ENCODE peak calls at places on chromosome 22, in six cellular contexts. One of them, this sample, is unnamed.

GRCh38 chr22:38404419-38404818 is 50.6 kb downstream of the KCNJ4 start:
- DNase-seq in kidney tubule cell: no peak
- DNase-seq in activated CD4-positive, alpha-beta T cell treated with anti-CD3 and anti-CD28 coated beads for 24 hours: no peak
- DNase-seq in LoVo: no peak
- DNase-seq in foreskin fibroblast: no peak
- DNase-seq in effector memory CD8-positive, alpha-beta T cell: no peak
- DNase-seq in this sample: no peak

GRCh38 chr22:23181763-23182288 is 1.5 kb downstream of the BCR start:
- DNase-seq in effector memory CD8-positive, alpha-beta T cell: no peak
- DNase-seq in kidney tubule cell: no peak
- DNase-seq in LoVo: no peak
- DNase-seq in activated CD4-positive, alpha-beta T cell treated with anti-CD3 and anti-CD28 coated beads for 24 hours: no peak
- DNase-seq in foreskin fibroblast: no peak
- DNase-seq in this sample: no peak

GRCh38 chr22:47851586-47851985 is 1089.1 kb downstream of the TBC1D22A start:
- DNase-seq in LoVo: no peak
- DNase-seq in activated CD4-positive, alpha-beta T cell treated with anti-CD3 and anti-CD28 coated beads for 24 hours: no peak
- DNase-seq in foreskin fibroblast: no peak
- DNase-seq in kidney tubule cell: no peak
- DNase-seq in effector memory CD8-positive, alpha-beta T cell: no peak
- DNase-seq in this sample: no peak

GRCh38 chr22:46286941-46287872 is 9.5 kb upstream of the GTSE1 start:
- DNase-seq in foreskin fibroblast: no peak
- DNase-seq in effector memory CD8-positive, alpha-beta T cell: no peak
- DNase-seq in activated CD4-positive, alpha-beta T cell treated with anti-CD3 and anti-CD28 coated beads for 24 hours: no peak
- DNase-seq in LoVo: no peak
- DNase-seq in kidney tubule cell: no peak
- DNase-seq in this sample: no peak

GRCh38 chr22:30883586-30884145 is 84.9 kb downstream of the MORC2 start:
- DNase-seq in effector memory CD8-positive, alpha-beta T cell: no peak
- DNase-seq in kidney tubule cell: no peak
- DNase-seq in activated CD4-positive, alpha-beta T cell treated with anti-CD3 and anti-CD28 coated beads for 24 hours: no peak
- DNase-seq in foreskin fibroblast: no peak
- DNase-seq in LoVo: no peak
- DNase-seq in this sample: no peak

GRCh38 chr22:27554106-27554814 is 247.3 kb downstream of the MN1 start:
- DNase-seq in effector memory CD8-positive, alpha-beta T cell: no peak
- DNase-seq in activated CD4-positive, alpha-beta T cell treated with anti-CD3 and anti-CD28 coated beads for 24 hours: no peak
- DNase-seq in kidney tubule cell: no peak
- DNase-seq in LoVo: no peak
- DNase-seq in foreskin fibroblast: peak; percentile 61
- DNase-seq in this sample: no peak

GRCh38 chr22:33083212-33083611 is 25.0 kb upstream of the SYN3 start:
- DNase-seq in kidney tubule cell: peak; percentile 31
- DNase-seq in effector memory CD8-positive, alpha-beta T cell: no peak
- DNase-seq in activated CD4-positive, alpha-beta T cell treated with anti-CD3 and anti-CD28 coated beads for 24 hours: no peak
- DNase-seq in foreskin fibroblast: no peak
- DNase-seq in LoVo: no peak
- DNase-seq in this sample: peak; percentile 36

GRCh38 chr22:49815641-49816071 is 12.0 kb downstream of the BRD1 start:
- DNase-seq in effector memory CD8-positive, alpha-beta T cell: no peak
- DNase-seq in kidney tubule cell: peak; percentile 87
- DNase-seq in LoVo: no peak
- DNase-seq in foreskin fibroblast: no peak
- DNase-seq in activated CD4-positive, alpha-beta T cell treated with anti-CD3 and anti-CD28 coated beads for 24 hours: no peak
- DNase-seq in this sample: no peak

GRCh38 chr22:39456262-39457046 is at the start of gene MGAT3:
- DNase-seq in effector memory CD8-positive, alpha-beta T cell: no peak
- DNase-seq in activated CD4-positive, alpha-beta T cell treated with anti-CD3 and anti-CD28 coated beads for 24 hours: no peak
- DNase-seq in foreskin fibroblast: no peak
- DNase-seq in LoVo: no peak
- DNase-seq in kidney tubule cell: no peak
- DNase-seq in this sample: no peak

GRCh38 chr22:33389927-33390326 is 331.7 kb upstream of the SYN3 start:
- DNase-seq in foreskin fibroblast: no peak
- DNase-seq in LoVo: no peak
- DNase-seq in activated CD4-positive, alpha-beta T cell treated with anti-CD3 and anti-CD28 coated beads for 24 hours: no peak
- DNase-seq in effector memory CD8-positive, alpha-beta T cell: no peak
- DNase-seq in kidney tubule cell: peak; percentile 31
- DNase-seq in this sample: no peak

GRCh38 chr22:26852176-26852575 is 194.8 kb downstream of the MIAT start:
- DNase-seq in kidney tubule cell: peak; percentile 6
- DNase-seq in foreskin fibroblast: no peak
- DNase-seq in effector memory CD8-positive, alpha-beta T cell: no peak
- DNase-seq in LoVo: no peak
- DNase-seq in activated CD4-positive, alpha-beta T cell treated with anti-CD3 and anti-CD28 coated beads for 24 hours: no peak
- DNase-seq in this sample: no peak

GRCh38 chr22:41308544-41308947 is 7.2 kb downstream of the ZC3H7B start:
- DNase-seq in effector memory CD8-positive, alpha-beta T cell: no peak
- DNase-seq in activated CD4-positive, alpha-beta T cell treated with anti-CD3 and anti-CD28 coated beads for 24 hours: no peak
- DNase-seq in foreskin fibroblast: no peak
- DNase-seq in LoVo: no peak
- DNase-seq in kidney tubule cell: no peak
- DNase-seq in this sample: no peak

GRCh38 chr22:49958462-49958921 is 2.1 kb upstream of the PIM3 start:
- DNase-seq in LoVo: no peak
- DNase-seq in activated CD4-positive, alpha-beta T cell treated with anti-CD3 and anti-CD28 coated beads for 24 hours: no peak
- DNase-seq in foreskin fibroblast: no peak
- DNase-seq in effector memory CD8-positive, alpha-beta T cell: no peak
- DNase-seq in kidney tubule cell: no peak
- DNase-seq in this sample: no peak

GRCh38 chr22:45493286-45493771 is 9.4 kb upstream of the FBLN1 start:
- DNase-seq in activated CD4-positive, alpha-beta T cell treated with anti-CD3 and anti-CD28 coated beads for 24 hours: no peak
- DNase-seq in LoVo: no peak
- DNase-seq in foreskin fibroblast: peak; percentile 83
- DNase-seq in kidney tubule cell: no peak
- DNase-seq in effector memory CD8-positive, alpha-beta T cell: no peak
- DNase-seq in this sample: no peak

GRCh38 chr22:29167032-29167911 is 38.4 kb upstream of the EMID1 start:
- DNase-seq in foreskin fibroblast: no peak
- DNase-seq in LoVo: no peak
- DNase-seq in activated CD4-positive, alpha-beta T cell treated with anti-CD3 and anti-CD28 coated beads for 24 hours: peak; percentile 11
- DNase-seq in kidney tubule cell: no peak
- DNase-seq in effector memory CD8-positive, alpha-beta T cell: peak; percentile 7
- DNase-seq in this sample: peak; percentile 87

GRCh38 chr22:35380537-35381423 is at the start of gene HMOX1:
- DNase-seq in LoVo: peak; percentile 80
- DNase-seq in foreskin fibroblast: peak; percentile 98
- DNase-seq in activated CD4-positive, alpha-beta T cell treated with anti-CD3 and anti-CD28 coated beads for 24 hours: no peak
- DNase-seq in kidney tubule cell: peak; percentile 90
- DNase-seq in effector memory CD8-positive, alpha-beta T cell: peak; percentile 43
- DNase-seq in this sample: peak; percentile 90

GRCh38 chr22:38353701-38354100 is 36.5 kb upstream of the CSNK1E start:
- DNase-seq in effector memory CD8-positive, alpha-beta T cell: no peak
- DNase-seq in activated CD4-positive, alpha-beta T cell treated with anti-CD3 and anti-CD28 coated beads for 24 hours: no peak
- DNase-seq in LoVo: no peak
- DNase-seq in kidney tubule cell: no peak
- DNase-seq in foreskin fibroblast: no peak
- DNase-seq in this sample: peak; percentile 13

GRCh38 chr22:30245985-30246901 is at the start of gene LIF:
- DNase-seq in activated CD4-positive, alpha-beta T cell treated with anti-CD3 and anti-CD28 coated beads for 24 hours: peak; percentile 37
- DNase-seq in effector memory CD8-positive, alpha-beta T cell: peak; percentile 31
- DNase-seq in LoVo: no peak
- DNase-seq in kidney tubule cell: peak; percentile 90
- DNase-seq in foreskin fibroblast: peak; percentile 79
- DNase-seq in this sample: peak; percentile 83

GRCh38 chr22:48781391-48781790 is 1046.3 kb downstream of the BRD1 start:
- DNase-seq in foreskin fibroblast: no peak
- DNase-seq in LoVo: no peak
- DNase-seq in effector memory CD8-positive, alpha-beta T cell: no peak
- DNase-seq in kidney tubule cell: no peak
- DNase-seq in activated CD4-positive, alpha-beta T cell treated with anti-CD3 and anti-CD28 coated beads for 24 hours: no peak
- DNase-seq in this sample: no peak

GRCh38 chr22:17707526-17707925 is 66.7 kb downstream of the BID start:
- DNase-seq in kidney tubule cell: peak; percentile 20
- DNase-seq in activated CD4-positive, alpha-beta T cell treated with anti-CD3 and anti-CD28 coated beads for 24 hours: no peak
- DNase-seq in LoVo: no peak
- DNase-seq in foreskin fibroblast: no peak
- DNase-seq in effector memory CD8-positive, alpha-beta T cell: no peak
- DNase-seq in this sample: no peak

GRCh38 chr22:25368271-25368670 is 148.8 kb downstream of the CRYBB2 start:
- DNase-seq in foreskin fibroblast: peak; percentile 93
- DNase-seq in LoVo: peak; percentile 44
- DNase-seq in kidney tubule cell: peak; percentile 33
- DNase-seq in activated CD4-positive, alpha-beta T cell treated with anti-CD3 and anti-CD28 coated beads for 24 hours: no peak
- DNase-seq in effector memory CD8-positive, alpha-beta T cell: no peak
- DNase-seq in this sample: no peak

GRCh38 chr22:29146101-29146560 is 59.6 kb upstream of the EMID1 start:
- DNase-seq in activated CD4-positive, alpha-beta T cell treated with anti-CD3 and anti-CD28 coated beads for 24 hours: no peak
- DNase-seq in LoVo: no peak
- DNase-seq in kidney tubule cell: no peak
- DNase-seq in foreskin fibroblast: no peak
- DNase-seq in effector memory CD8-positive, alpha-beta T cell: no peak
- DNase-seq in this sample: no peak

GRCh38 chr22:50729391-50730012 is 8.5 kb upstream of the ACR start:
- DNase-seq in foreskin fibroblast: no peak
- DNase-seq in activated CD4-positive, alpha-beta T cell treated with anti-CD3 and anti-CD28 coated beads for 24 hours: no peak
- DNase-seq in kidney tubule cell: no peak
- DNase-seq in LoVo: no peak
- DNase-seq in effector memory CD8-positive, alpha-beta T cell: no peak
- DNase-seq in this sample: no peak

GRCh38 chr22:36475341-36475740 is 6.1 kb downstream of the TXN2 start:
- DNase-seq in foreskin fibroblast: no peak
- DNase-seq in kidney tubule cell: no peak
- DNase-seq in effector memory CD8-positive, alpha-beta T cell: no peak
- DNase-seq in LoVo: no peak
- DNase-seq in activated CD4-positive, alpha-beta T cell treated with anti-CD3 and anti-CD28 coated beads for 24 hours: no peak
- DNase-seq in this sample: no peak

GRCh38 chr22:46934746-46935491 is 172.5 kb downstream of the TBC1D22A start:
- DNase-seq in foreskin fibroblast: peak; percentile 96
- DNase-seq in effector memory CD8-positive, alpha-beta T cell: no peak
- DNase-seq in activated CD4-positive, alpha-beta T cell treated with anti-CD3 and anti-CD28 coated beads for 24 hours: no peak
- DNase-seq in LoVo: peak; percentile 62
- DNase-seq in kidney tubule cell: peak; percentile 97
- DNase-seq in this sample: peak; percentile 67

GRCh38 chr22:44898236-44898635 is 111.6 kb downstream of the PHF21B start:
- DNase-seq in effector memory CD8-positive, alpha-beta T cell: no peak
- DNase-seq in kidney tubule cell: no peak
- DNase-seq in activated CD4-positive, alpha-beta T cell treated with anti-CD3 and anti-CD28 coated beads for 24 hours: no peak
- DNase-seq in foreskin fibroblast: no peak
- DNase-seq in LoVo: no peak
- DNase-seq in this sample: no peak

GRCh38 chr22:48718818-48719500 is 1108.7 kb downstream of the BRD1 start:
- DNase-seq in effector memory CD8-positive, alpha-beta T cell: no peak
- DNase-seq in kidney tubule cell: no peak
- DNase-seq in activated CD4-positive, alpha-beta T cell treated with anti-CD3 and anti-CD28 coated beads for 24 hours: no peak
- DNase-seq in LoVo: no peak
- DNase-seq in foreskin fibroblast: no peak
- DNase-seq in this sample: no peak

GRCh38 chr22:19799322-19800190 is 39.0 kb downstream of the TBX1 start:
- DNase-seq in kidney tubule cell: no peak
- DNase-seq in activated CD4-positive, alpha-beta T cell treated with anti-CD3 and anti-CD28 coated beads for 24 hours: no peak
- DNase-seq in foreskin fibroblast: peak; percentile 99
- DNase-seq in effector memory CD8-positive, alpha-beta T cell: no peak
- DNase-seq in LoVo: no peak
- DNase-seq in this sample: no peak

GRCh38 chr22:38383417-38383816 is 66.2 kb upstream of the CSNK1E start:
- DNase-seq in foreskin fibroblast: peak; percentile 5
- DNase-seq in activated CD4-positive, alpha-beta T cell treated with anti-CD3 and anti-CD28 coated beads for 24 hours: no peak
- DNase-seq in LoVo: no peak
- DNase-seq in effector memory CD8-positive, alpha-beta T cell: no peak
- DNase-seq in kidney tubule cell: no peak
- DNase-seq in this sample: no peak

GRCh38 chr22:46105494-46106278 is 44.6 kb upstream of the PPARA start:
- DNase-seq in kidney tubule cell: peak; percentile 93
- DNase-seq in LoVo: no peak
- DNase-seq in activated CD4-positive, alpha-beta T cell treated with anti-CD3 and anti-CD28 coated beads for 24 hours: no peak
- DNase-seq in foreskin fibroblast: peak; percentile 71
- DNase-seq in effector memory CD8-positive, alpha-beta T cell: no peak
- DNase-seq in this sample: no peak

GRCh38 chr22:17953147-17953546 is 71.2 kb downstream of the MICAL3 start:
- DNase-seq in foreskin fibroblast: no peak
- DNase-seq in LoVo: no peak
- DNase-seq in kidney tubule cell: no peak
- DNase-seq in effector memory CD8-positive, alpha-beta T cell: no peak
- DNase-seq in activated CD4-positive, alpha-beta T cell treated with anti-CD3 and anti-CD28 coated beads for 24 hours: no peak
- DNase-seq in this sample: no peak

GRCh38 chr22:23285734-23286133 is 105.4 kb downstream of the BCR start:
- DNase-seq in effector memory CD8-positive, alpha-beta T cell: no peak
- DNase-seq in LoVo: no peak
- DNase-seq in foreskin fibroblast: no peak
- DNase-seq in activated CD4-positive, alpha-beta T cell treated with anti-CD3 and anti-CD28 coated beads for 24 hours: no peak
- DNase-seq in kidney tubule cell: peak; percentile 59
- DNase-seq in this sample: no peak

GRCh38 chr22:22397292-22397870 is 111.2 kb downstream of the ZNF280B start:
- DNase-seq in kidney tubule cell: peak; percentile 89
- DNase-seq in effector memory CD8-positive, alpha-beta T cell: no peak
- DNase-seq in foreskin fibroblast: peak; percentile 44
- DNase-seq in activated CD4-positive, alpha-beta T cell treated with anti-CD3 and anti-CD28 coated beads for 24 hours: no peak
- DNase-seq in LoVo: peak; percentile 48
- DNase-seq in this sample: no peak

GRCh38 chr22:38066381-38067027 is 9.3 kb downstream of the PICK1 start:
- DNase-seq in activated CD4-positive, alpha-beta T cell treated with anti-CD3 and anti-CD28 coated beads for 24 hours: no peak
- DNase-seq in kidney tubule cell: no peak
- DNase-seq in foreskin fibroblast: no peak
- DNase-seq in effector memory CD8-positive, alpha-beta T cell: no peak
- DNase-seq in LoVo: no peak
- DNase-seq in this sample: no peak

GRCh38 chr22:24181088-24181995 is at the start of gene SUSD2:
- DNase-seq in activated CD4-positive, alpha-beta T cell treated with anti-CD3 and anti-CD28 coated beads for 24 hours: no peak
- DNase-seq in LoVo: no peak
- DNase-seq in effector memory CD8-positive, alpha-beta T cell: no peak
- DNase-seq in foreskin fibroblast: peak; percentile 30
- DNase-seq in kidney tubule cell: no peak
- DNase-seq in this sample: no peak

GRCh38 chr22:41539146-41540005 is 4.9 kb downstream of the POLR3H start:
- DNase-seq in activated CD4-positive, alpha-beta T cell treated with anti-CD3 and anti-CD28 coated beads for 24 hours: no peak
- DNase-seq in effector memory CD8-positive, alpha-beta T cell: no peak
- DNase-seq in kidney tubule cell: no peak
- DNase-seq in LoVo: no peak
- DNase-seq in foreskin fibroblast: peak; percentile 63
- DNase-seq in this sample: no peak

GRCh38 chr22:45067731-45068130 is 57.9 kb upstream of the PHF21B start:
- DNase-seq in effector memory CD8-positive, alpha-beta T cell: no peak
- DNase-seq in LoVo: no peak
- DNase-seq in foreskin fibroblast: no peak
- DNase-seq in kidney tubule cell: no peak
- DNase-seq in activated CD4-positive, alpha-beta T cell treated with anti-CD3 and anti-CD28 coated beads for 24 hours: no peak
- DNase-seq in this sample: no peak